ENCODE peak calls at places on chromosome 11, in nine cellular contexts. F is DMS79 treated with DMSO at 0.1 percent for 48 hours; D is activated CD4-positive, alpha-beta T cell treated with anti-CD3 and anti-CD28 coated beads, Interleukin-2, amount 10 ng/mL, durations not matched to agents 7 days and 5 days; Y is RWPE1; E is NCI-H187 treated with DMSO at 0.1 percent for 48 hours; O is non-pigmented ciliary epithelial cell; J is stimulated activated CD4-positive, alpha-beta T cell treated with anti-CD3 and anti-CD28 coated beads, Interleukin-4, amount 100 ng/mL, for 24 hours; R is AG08395; W is NCI-H345. M is an unnamed sample.

GRCh38 chr11:32052218-32052617 is 38.7 kb upstream of the RCN1 start:
- DNase-seq in F (peak), D (peak), Y (peak), E (no peak), O (no peak), J (peak), R (peak), W (peak), M (peak)

GRCh38 chr11:127445476-127445875 is 444.9 kb upstream of the KIRREL3 start:
- DNase-seq in F (no peak), D (no peak), Y (no peak), E (no peak), O (no peak), J (no peak), R (no peak), W (no peak), M (no peak)

GRCh38 chr11:20014067-20014402 is 146.2 kb downstream of the DBX1 start:
- DNase-seq in F (no peak), D (no peak), Y (no peak), E (no peak), O (no peak), J (no peak), R (no peak), W (no peak), M (no peak)

GRCh38 chr11:43574949-43575915 is 105.3 kb upstream of the HSD17B12 start:
- DNase-seq in F (peak), D (no peak), Y (no peak), E (no peak), O (peak), J (no peak), R (peak), W (peak), M (peak)

GRCh38 chr11:126415128-126415527 is 59.6 kb downstream of the ST3GAL4 start:
- DNase-seq in F (no peak), D (no peak), Y (no peak), E (no peak), O (no peak), J (no peak), R (peak), W (no peak), M (no peak)

GRCh38 chr11:122439911-122440782 is 215.4 kb upstream of the UBASH3B start:
- DNase-seq in F (peak), D (no peak), Y (no peak), E (peak), O (no peak), J (no peak), R (peak), W (peak), M (no peak)

GRCh38 chr11:13289081-13289480 is 11.5 kb downstream of the BMAL1 start:
- DNase-seq in F (peak), D (no peak), Y (no peak), E (no peak), O (no peak), J (no peak), R (peak), W (no peak), M (no peak)

GRCh38 chr11:17898782-17899181 is 114.1 kb downstream of the SERGEF start:
- DNase-seq in F (no peak), D (no peak), Y (no peak), E (no peak), O (no peak), J (no peak), R (no peak), W (no peak), M (no peak)

GRCh38 chr11:106012744-106013143 is 9.3 kb downstream of the MSANTD4 start:
- DNase-seq in F (no peak), D (no peak), Y (no peak), E (no peak), O (peak), J (no peak), R (peak), W (no peak), M (no peak)

GRCh38 chr11:134150195-134150903 is 73.4 kb downstream of the NCAPD3 start:
- DNase-seq in F (no peak), D (no peak), Y (no peak), E (no peak), O (no peak), J (no peak), R (no peak), W (no peak), M (no peak)

GRCh38 chr11:79047356-79047755 is 393.5 kb downstream of the TENM4 start:
- DNase-seq in F (no peak), D (no peak), Y (no peak), E (no peak), O (no peak), J (no peak), R (no peak), W (no peak), M (no peak)

GRCh38 chr11:18853086-18853720 is 61.6 kb upstream of the PTPN5 start:
- DNase-seq in F (peak), D (no peak), Y (peak), E (no peak), O (peak), J (no peak), R (no peak), W (peak), M (peak)

GRCh38 chr11:13120691-13121090 is 111.6 kb downstream of the RASSF10 start:
- DNase-seq in F (no peak), D (no peak), Y (peak), E (no peak), O (peak), J (no peak), R (peak), W (no peak), M (no peak)

GRCh38 chr11:133835258-133836075 is 9.8 kb downstream of the SPATA19 start:
- DNase-seq in F (peak), D (peak), Y (peak), E (no peak), O (no peak), J (peak), R (peak), W (peak), M (peak)

GRCh38 chr11:8387141-8387540 is 123.5 kb upstream of the LMO1 start:
- DNase-seq in F (peak), D (no peak), Y (no peak), E (no peak), O (no peak), J (no peak), R (no peak), W (no peak), M (no peak)

GRCh38 chr11:114892381-114893197 is 214.3 kb downstream of the NXPE2 start:
- DNase-seq in F (no peak), D (peak), Y (no peak), E (no peak), O (no peak), J (no peak), R (no peak), W (no peak), M (no peak)

GRCh38 chr11:72821221-72821919 is 7.2 kb downstream of the ATG16L2 start:
- DNase-seq in F (peak), D (no peak), Y (no peak), E (no peak), O (no peak), J (no peak), R (no peak), W (peak), M (peak)

GRCh38 chr11:10657308-10658271 is 36.0 kb downstream of the IRAG1 start:
- DNase-seq in F (no peak), D (no peak), Y (peak), E (no peak), O (peak), J (no peak), R (peak), W (no peak), M (no peak)

GRCh38 chr11:65129649-65130441 is 4.5 kb downstream of the SYVN1 start:
- DNase-seq in F (no peak), D (no peak), Y (no peak), E (no peak), O (no peak), J (no peak), R (no peak), W (no peak), M (no peak)

GRCh38 chr11:111528557-111528956 is 12.0 kb upstream of the LAYN start:
- DNase-seq in F (no peak), D (peak), Y (no peak), E (no peak), O (no peak), J (no peak), R (no peak), W (no peak), M (no peak)

GRCh38 chr11:125680747-125681146 is at the start of gene ACRV1:
- DNase-seq in F (no peak), D (no peak), Y (no peak), E (no peak), O (no peak), J (no peak), R (no peak), W (no peak), M (no peak)

GRCh38 chr11:65437436-65438227 is 15.0 kb downstream of the NEAT1 start:
- DNase-seq in F (no peak), D (no peak), Y (no peak), E (no peak), O (no peak), J (no peak), R (no peak), W (no peak), M (no peak)

M was measured in COR-L47.